ENCODE peak calls at places on chromosomes 13 and 19, in five cellular contexts. F is iris pigment epithelial cell, Z is NCI-H1930, C is NCI-H446, E is PC-3. T is an unnamed sample.

GRCh38 chr13:110657196-110657595 is 41.9 kb downstream of the NAXD start:
- DNase-seq in F (no peak), Z (no peak), C (no peak), E (no peak), T (no peak)

GRCh38 chr19:17741456-17741855 is 9.8 kb upstream of the FCHO1 start:
- DNase-seq in F (no peak), Z (no peak), C (no peak), E (no peak), T (no peak)

GRCh38 chr19:979318-979741 is 4.8 kb upstream of the WDR18 start:
- DNase-seq in F (no peak), Z (no peak), C (no peak), E (no peak), T (no peak)

GRCh38 chr13:48038763-48039162 is 1.2 kb downstream of the NUDT15 start:
- DNase-seq in F (no peak), Z (no peak), C (no peak), E (peak; percentile 3), T (no peak)

GRCh38 chr19:13633109-13633508 is 126.8 kb upstream of the CACNA1A start:
- DNase-seq in F (peak; percentile 21), Z (peak; percentile 80), C (no peak), E (peak; percentile 58), T (peak; percentile 91)

GRCh38 chr19:13036366-13036976 is 41.2 kb downstream of the NFIX start:
- DNase-seq in F (no peak), Z (peak; percentile 38), C (no peak), E (peak; percentile 93), T (no peak)

GRCh38 chr19:12668937-12669271 is 2.3 kb downstream of the WDR83 start:
- DNase-seq in F (peak; percentile 88), Z (no peak), C (peak; percentile 30), E (peak; percentile 50), T (no peak)

GRCh38 chr13:24207841-24208240 is 47.3 kb downstream of the SPATA13 start:
- DNase-seq in F (no peak), Z (no peak), C (no peak), E (no peak), T (no peak)

GRCh38 chr19:10769533-10770491 is 51.9 kb downstream of the DNM2 start:
- DNase-seq in F (peak; percentile 38), Z (no peak), C (no peak), E (peak; percentile 33), T (no peak)

GRCh38 chr13:98422046-98422445 is 154.9 kb downstream of the STK24 start:
- DNase-seq in F (no peak), Z (no peak), C (no peak), E (no peak), T (no peak)

GRCh38 chr13:28313579-28313978 is 175.2 kb downstream of the PAN3 start:
- DNase-seq in F (peak; percentile 76), Z (no peak), C (no peak), E (no peak), T (no peak)

GRCh38 chr19:18097993-18098890 is 664 bp downstream of the MAST3 start:
- DNase-seq in F (no peak), Z (no peak), C (no peak), E (no peak), T (peak; percentile 69)

GRCh38 chr19:40355975-40356680 is 7.6 kb downstream of the PLD3 start:
- DNase-seq in F (no peak), Z (no peak), C (no peak), E (no peak), T (no peak)

GRCh38 chr13:100514788-100515409 is 73.7 kb downstream of the GGACT start:
- DNase-seq in F (peak; percentile 73), Z (peak; percentile 81), C (peak; percentile 38), E (peak; percentile 69), T (peak; percentile 89)

GRCh38 chr13:106464076-106464475 is 71.4 kb downstream of the EFNB2 start:
- DNase-seq in F (peak; percentile 84), Z (no peak), C (no peak), E (no peak), T (no peak)

GRCh38 chr19:57642396-57643046 is 9.6 kb downstream of the ZNF211 start:
- DNase-seq in F (no peak), Z (no peak), C (no peak), E (no peak), T (no peak)

GRCh38 chr19:47778954-47779351 is 450 bp downstream of the SELENOW start:
- DNase-seq in F (peak; percentile 33), Z (no peak), C (no peak), E (no peak), T (no peak)

GRCh38 chr13:75843033-75843432 is 206.9 kb downstream of the LMO7 start:
- DNase-seq in F (no peak), Z (no peak), C (no peak), E (no peak), T (no peak)